ENCODE peak calls at places on chromosomes 5 and 9, in five cellular contexts. One of them, this sample, is unnamed.

GRCh38 chr5:62208218-62208852 is 97.7 kb upstream of the KIF2A start:
- DNase-seq in stimulated activated naive CD4-positive, alpha-beta T cell: no peak
- DNase-seq in cardiac fibroblast: no peak
- DNase-seq in NCI-H2029 treated with DMSO at 0.1 percent for 48 hours: no peak
- DNase-seq in dorsolateral prefrontal cortex: no peak
- DNase-seq in this sample: no peak

GRCh38 chr5:78562719-78563330 is 85.7 kb downstream of the LHFPL2 start:
- DNase-seq in cardiac fibroblast: no peak
- DNase-seq in dorsolateral prefrontal cortex: no peak
- DNase-seq in stimulated activated naive CD4-positive, alpha-beta T cell: no peak
- DNase-seq in NCI-H2029 treated with DMSO at 0.1 percent for 48 hours: no peak
- DNase-seq in this sample: no peak

GRCh38 chr5:140038373-140038957 is 4.6 kb downstream of the NRG2 start:
- DNase-seq in stimulated activated naive CD4-positive, alpha-beta T cell: no peak
- DNase-seq in dorsolateral prefrontal cortex: no peak
- DNase-seq in NCI-H2029 treated with DMSO at 0.1 percent for 48 hours: no peak
- DNase-seq in cardiac fibroblast: peak
- DNase-seq in this sample: peak

GRCh38 chr5:145938699-145939531 is 2.5 kb downstream of the SH3RF2 start:
- DNase-seq in stimulated activated naive CD4-positive, alpha-beta T cell: no peak
- DNase-seq in NCI-H2029 treated with DMSO at 0.1 percent for 48 hours: no peak
- DNase-seq in dorsolateral prefrontal cortex: peak
- DNase-seq in cardiac fibroblast: no peak
- DNase-seq in this sample: no peak

GRCh38 chr9:131233989-131234388 is 42.3 kb downstream of the FAM78A start:
- DNase-seq in NCI-H2029 treated with DMSO at 0.1 percent for 48 hours: no peak
- DNase-seq in stimulated activated naive CD4-positive, alpha-beta T cell: no peak
- DNase-seq in cardiac fibroblast: no peak
- DNase-seq in dorsolateral prefrontal cortex: no peak
- DNase-seq in this sample: no peak

GRCh38 chr9:89730715-89731114 is 125.9 kb downstream of the GADD45G start:
- DNase-seq in dorsolateral prefrontal cortex: no peak
- DNase-seq in NCI-H2029 treated with DMSO at 0.1 percent for 48 hours: peak
- DNase-seq in cardiac fibroblast: no peak
- DNase-seq in stimulated activated naive CD4-positive, alpha-beta T cell: no peak
- DNase-seq in this sample: no peak

GRCh38 chr5:68460147-68460760 is 244.7 kb downstream of the PIK3R1 start:
- DNase-seq in stimulated activated naive CD4-positive, alpha-beta T cell: peak
- DNase-seq in NCI-H2029 treated with DMSO at 0.1 percent for 48 hours: peak
- DNase-seq in cardiac fibroblast: peak
- DNase-seq in dorsolateral prefrontal cortex: no peak
- DNase-seq in this sample: no peak

GRCh38 chr5:137101544-137101943 is 397.6 kb downstream of the SPOCK1 start:
- DNase-seq in NCI-H2029 treated with DMSO at 0.1 percent for 48 hours: no peak
- DNase-seq in stimulated activated naive CD4-positive, alpha-beta T cell: no peak
- DNase-seq in cardiac fibroblast: peak
- DNase-seq in dorsolateral prefrontal cortex: no peak
- DNase-seq in this sample: no peak

GRCh38 chr9:4508907-4509589 is 18.8 kb downstream of the SLC1A1 start:
- DNase-seq in stimulated activated naive CD4-positive, alpha-beta T cell: no peak
- DNase-seq in NCI-H2029 treated with DMSO at 0.1 percent for 48 hours: no peak
- DNase-seq in cardiac fibroblast: peak
- DNase-seq in dorsolateral prefrontal cortex: no peak
- DNase-seq in this sample: no peak